ENCODE peak calls at places on chromosome 17, in nine cellular contexts. U, O, Z, J, W, R, B, G and N are unnamed samples.

GRCh38 chr17:13311301-13311700 is 290.4 kb downstream of the HS3ST3A1 start:
- DNase-seq in J (peak; percentile 17), W (no peak), O (no peak), U (no peak), Z (no peak), R (no peak), G (no peak), B (no peak), N (no peak)

GRCh38 chr17:56676807-56677206 is 83.3 kb downstream of the NOG start:
- DNase-seq in B (no peak), U (no peak), Z (no peak), W (peak; percentile 27), J (no peak), O (no peak), G (no peak), R (no peak), N (no peak)

GRCh38 chr17:56549501-56549900 is 44.0 kb upstream of the NOG start:
- DNase-seq in U (no peak), W (no peak), Z (no peak), R (no peak), B (no peak), O (no peak), J (peak; percentile 5), G (no peak), N (no peak)

GRCh38 chr17:17082878-17083277 is 40.6 kb downstream of the MPRIP start:
- DNase-seq in B (no peak), Z (no peak), R (no peak), J (no peak), U (no peak), O (no peak), W (no peak), G (no peak), N (no peak)

GRCh38 chr17:66526827-66527226 is 224.4 kb downstream of the PRKCA start:
- DNase-seq in G (no peak), B (no peak), W (no peak), R (no peak), U (no peak), Z (no peak), J (no peak), O (no peak), N (no peak)

GRCh38 chr17:40243756-40244155 is 24.7 kb downstream of the WIPF2 start:
- DNase-seq in Z (no peak), B (no peak), O (no peak), W (no peak), R (no peak), U (no peak), G (no peak), J (no peak), N (no peak)

GRCh38 chr17:58513913-58514794 is at the start of gene MTMR4:
- DNase-seq in J (no peak), B (peak; percentile 41), W (peak; percentile 83), R (peak; percentile 38), U (peak; percentile 65), G (peak; percentile 92), Z (no peak), O (peak; percentile 31), N (peak; percentile 80)

GRCh38 chr17:68431045-68431608 is 26.2 kb downstream of the WIPI1 start:
- DNase-seq in B (no peak), O (no peak), R (no peak), G (no peak), Z (no peak), J (no peak), W (no peak), U (no peak), N (no peak)

GRCh38 chr17:3766783-3767182 is 34.2 kb downstream of the ITGAE start:
- DNase-seq in R (no peak), O (no peak), W (no peak), G (no peak), Z (no peak), J (no peak), U (no peak), B (no peak), N (no peak)

GRCh38 chr17:57286372-57287105 is 30.2 kb downstream of the MSI2 start:
- DNase-seq in U (no peak), J (no peak), O (no peak), W (no peak), B (no peak), Z (no peak), G (no peak), R (no peak), N (no peak)

GRCh38 chr17:50272246-50272645 is 2.0 kb upstream of the TMEM92 start:
- DNase-seq in W (no peak), J (no peak), O (no peak), B (no peak), R (no peak), Z (no peak), G (no peak), U (no peak), N (no peak)